ENCODE peak calls at places on chromosomes 4 and X, in eight cellular contexts. One of them, this sample, is unnamed.

GRCh38 chr4:165378763-165379631 is at the start of gene CPE:
- DNase-seq in aorta: peak
- DNase-seq in psoas muscle: peak
- DNase-seq in left lung: peak
- DNase-seq in astrocyte of the spinal cord: peak
- DNase-seq in SK-N-SH: peak
- DNase-seq in HFF-Myc: no peak
- DNase-seq in CD4-positive, CD25-positive, alpha-beta regulatory T cell: peak
- DNase-seq in this sample: peak

GRCh38 chr4:139665079-139665689 is 435 bp upstream of the MGST2 start:
- DNase-seq in aorta: no peak
- DNase-seq in psoas muscle: no peak
- DNase-seq in left lung: no peak
- DNase-seq in astrocyte of the spinal cord: no peak
- DNase-seq in SK-N-SH: no peak
- DNase-seq in HFF-Myc: no peak
- DNase-seq in CD4-positive, CD25-positive, alpha-beta regulatory T cell: no peak
- DNase-seq in this sample: no peak

GRCh38 chr4:88753658-88754431 is 56.2 kb upstream of the NAP1L5 start:
- DNase-seq in aorta: no peak
- DNase-seq in psoas muscle: no peak
- DNase-seq in left lung: no peak
- DNase-seq in astrocyte of the spinal cord: no peak
- DNase-seq in SK-N-SH: no peak
- DNase-seq in HFF-Myc: no peak
- DNase-seq in CD4-positive, CD25-positive, alpha-beta regulatory T cell: no peak
- DNase-seq in this sample: no peak

GRCh38 chr4:80732010-80732409 is 298.5 kb upstream of the BMP3 start:
- DNase-seq in aorta: no peak
- DNase-seq in psoas muscle: no peak
- DNase-seq in left lung: no peak
- DNase-seq in astrocyte of the spinal cord: peak
- DNase-seq in SK-N-SH: no peak
- DNase-seq in HFF-Myc: no peak
- DNase-seq in CD4-positive, CD25-positive, alpha-beta regulatory T cell: no peak
- DNase-seq in this sample: no peak

GRCh38 chr4:165631912-165632311 is 241.1 kb upstream of the TLL1 start:
- DNase-seq in aorta: no peak
- DNase-seq in psoas muscle: no peak
- DNase-seq in left lung: no peak
- DNase-seq in astrocyte of the spinal cord: no peak
- DNase-seq in SK-N-SH: no peak
- DNase-seq in HFF-Myc: no peak
- DNase-seq in CD4-positive, CD25-positive, alpha-beta regulatory T cell: no peak
- DNase-seq in this sample: no peak

GRCh38 chrX:20593836-20594235 is 327.1 kb upstream of the RPS6KA3 start:
- DNase-seq in aorta: no peak
- DNase-seq in psoas muscle: no peak
- DNase-seq in left lung: no peak
- DNase-seq in astrocyte of the spinal cord: no peak
- DNase-seq in SK-N-SH: no peak
- DNase-seq in HFF-Myc: no peak
- DNase-seq in CD4-positive, CD25-positive, alpha-beta regulatory T cell: no peak
- DNase-seq in this sample: no peak

GRCh38 chr4:4852591-4853362 is 6.7 kb upstream of the MSX1 start:
- DNase-seq in aorta: peak
- DNase-seq in psoas muscle: peak
- DNase-seq in left lung: peak
- DNase-seq in astrocyte of the spinal cord: peak
- DNase-seq in SK-N-SH: peak
- DNase-seq in HFF-Myc: no peak
- DNase-seq in CD4-positive, CD25-positive, alpha-beta regulatory T cell: no peak
- DNase-seq in this sample: no peak

GRCh38 chrX:15107367-15107988 is 162.4 kb downstream of the ASB9 start:
- DNase-seq in aorta: no peak
- DNase-seq in psoas muscle: no peak
- DNase-seq in left lung: no peak
- DNase-seq in astrocyte of the spinal cord: no peak
- DNase-seq in SK-N-SH: no peak
- DNase-seq in HFF-Myc: no peak
- DNase-seq in CD4-positive, CD25-positive, alpha-beta regulatory T cell: no peak
- DNase-seq in this sample: no peak

GRCh38 chrX:4268676-4269075 is 555.2 kb upstream of the PRKX start:
- DNase-seq in aorta: no peak
- DNase-seq in psoas muscle: no peak
- DNase-seq in left lung: no peak
- DNase-seq in astrocyte of the spinal cord: no peak
- DNase-seq in SK-N-SH: no peak
- DNase-seq in HFF-Myc: no peak
- DNase-seq in CD4-positive, CD25-positive, alpha-beta regulatory T cell: no peak
- DNase-seq in this sample: no peak

GRCh38 chrX:137166591-137166990 is 132.8 kb upstream of the GPR101 start:
- DNase-seq in aorta: no peak
- DNase-seq in psoas muscle: no peak
- DNase-seq in left lung: no peak
- DNase-seq in astrocyte of the spinal cord: no peak
- DNase-seq in SK-N-SH: peak
- DNase-seq in HFF-Myc: no peak
- DNase-seq in CD4-positive, CD25-positive, alpha-beta regulatory T cell: no peak
- DNase-seq in this sample: no peak

GRCh38 chrX:148133099-148133725 is 152.1 kb downstream of the FMR1NB start:
- DNase-seq in aorta: no peak
- DNase-seq in psoas muscle: no peak
- DNase-seq in left lung: no peak
- DNase-seq in astrocyte of the spinal cord: peak
- DNase-seq in SK-N-SH: no peak
- DNase-seq in HFF-Myc: no peak
- DNase-seq in CD4-positive, CD25-positive, alpha-beta regulatory T cell: peak
- DNase-seq in this sample: no peak

GRCh38 chr4:148557793-148558192 is 115.6 kb upstream of the NR3C2 start:
- DNase-seq in aorta: no peak
- DNase-seq in psoas muscle: no peak
- DNase-seq in left lung: no peak
- DNase-seq in astrocyte of the spinal cord: no peak
- DNase-seq in SK-N-SH: no peak
- DNase-seq in HFF-Myc: no peak
- DNase-seq in CD4-positive, CD25-positive, alpha-beta regulatory T cell: no peak
- DNase-seq in this sample: no peak

GRCh38 chr4:56181140-56181950 is 205.9 kb downstream of the AASDH start:
- DNase-seq in aorta: no peak
- DNase-seq in psoas muscle: no peak
- DNase-seq in left lung: no peak
- DNase-seq in astrocyte of the spinal cord: no peak
- DNase-seq in SK-N-SH: no peak
- DNase-seq in HFF-Myc: peak
- DNase-seq in CD4-positive, CD25-positive, alpha-beta regulatory T cell: no peak
- DNase-seq in this sample: no peak

GRCh38 chr4:84467601-84468000 is 31.5 kb downstream of the NKX6-1 start:
- DNase-seq in aorta: no peak
- DNase-seq in psoas muscle: no peak
- DNase-seq in left lung: no peak
- DNase-seq in astrocyte of the spinal cord: no peak
- DNase-seq in SK-N-SH: no peak
- DNase-seq in HFF-Myc: no peak
- DNase-seq in CD4-positive, CD25-positive, alpha-beta regulatory T cell: no peak
- DNase-seq in this sample: no peak

GRCh38 chr4:77931452-77932135 is 69.0 kb downstream of the MRPL1 start:
- DNase-seq in aorta: no peak
- DNase-seq in psoas muscle: no peak
- DNase-seq in left lung: no peak
- DNase-seq in astrocyte of the spinal cord: peak
- DNase-seq in SK-N-SH: no peak
- DNase-seq in HFF-Myc: no peak
- DNase-seq in CD4-positive, CD25-positive, alpha-beta regulatory T cell: no peak
- DNase-seq in this sample: no peak

GRCh38 chr4:185682236-185682635 is 129.8 kb downstream of the SORBS2 start:
- DNase-seq in aorta: no peak
- DNase-seq in psoas muscle: no peak
- DNase-seq in left lung: no peak
- DNase-seq in astrocyte of the spinal cord: peak
- DNase-seq in SK-N-SH: no peak
- DNase-seq in HFF-Myc: no peak
- DNase-seq in CD4-positive, CD25-positive, alpha-beta regulatory T cell: no peak
- DNase-seq in this sample: no peak

GRCh38 chrX:123960956-123961267 is 594 bp upstream of the STAG2 start:
- DNase-seq in aorta: no peak
- DNase-seq in psoas muscle: no peak
- DNase-seq in left lung: no peak
- DNase-seq in astrocyte of the spinal cord: no peak
- DNase-seq in SK-N-SH: no peak
- DNase-seq in HFF-Myc: no peak
- DNase-seq in CD4-positive, CD25-positive, alpha-beta regulatory T cell: no peak
- DNase-seq in this sample: no peak

GRCh38 chr4:153750197-153750817 is 9.5 kb downstream of the RNF175 start:
- DNase-seq in aorta: no peak
- DNase-seq in psoas muscle: no peak
- DNase-seq in left lung: peak
- DNase-seq in astrocyte of the spinal cord: peak
- DNase-seq in SK-N-SH: peak
- DNase-seq in HFF-Myc: peak
- DNase-seq in CD4-positive, CD25-positive, alpha-beta regulatory T cell: peak
- DNase-seq in this sample: peak

GRCh38 chr4:125658773-125659172 is 344.0 kb downstream of the FAT4 start:
- DNase-seq in aorta: no peak
- DNase-seq in psoas muscle: no peak
- DNase-seq in left lung: no peak
- DNase-seq in astrocyte of the spinal cord: no peak
- DNase-seq in SK-N-SH: no peak
- DNase-seq in HFF-Myc: no peak
- DNase-seq in CD4-positive, CD25-positive, alpha-beta regulatory T cell: no peak
- DNase-seq in this sample: no peak

GRCh38 chr4:101793397-101793796 is 2.9 kb downstream of the BANK1 start:
- DNase-seq in aorta: no peak
- DNase-seq in psoas muscle: no peak
- DNase-seq in left lung: no peak
- DNase-seq in astrocyte of the spinal cord: no peak
- DNase-seq in SK-N-SH: no peak
- DNase-seq in HFF-Myc: no peak
- DNase-seq in CD4-positive, CD25-positive, alpha-beta regulatory T cell: no peak
- DNase-seq in this sample: no peak

GRCh38 chr4:101791189-101791572 is 651 bp downstream of the BANK1 start:
- DNase-seq in aorta: no peak
- DNase-seq in psoas muscle: no peak
- DNase-seq in left lung: peak
- DNase-seq in astrocyte of the spinal cord: no peak
- DNase-seq in SK-N-SH: no peak
- DNase-seq in HFF-Myc: no peak
- DNase-seq in CD4-positive, CD25-positive, alpha-beta regulatory T cell: no peak
- DNase-seq in this sample: no peak

GRCh38 chr4:101790521-101791188 is at the start of gene BANK1:
- DNase-seq in aorta: peak
- DNase-seq in psoas muscle: peak
- DNase-seq in left lung: peak
- DNase-seq in astrocyte of the spinal cord: peak
- DNase-seq in SK-N-SH: peak
- DNase-seq in HFF-Myc: no peak
- DNase-seq in CD4-positive, CD25-positive, alpha-beta regulatory T cell: no peak
- DNase-seq in this sample: peak

GRCh38 chr4:101795704-101796103 is 5.2 kb downstream of the BANK1 start:
- DNase-seq in aorta: no peak
- DNase-seq in psoas muscle: no peak
- DNase-seq in left lung: no peak
- DNase-seq in astrocyte of the spinal cord: no peak
- DNase-seq in SK-N-SH: no peak
- DNase-seq in HFF-Myc: no peak
- DNase-seq in CD4-positive, CD25-positive, alpha-beta regulatory T cell: no peak
- DNase-seq in this sample: no peak

DNA sequence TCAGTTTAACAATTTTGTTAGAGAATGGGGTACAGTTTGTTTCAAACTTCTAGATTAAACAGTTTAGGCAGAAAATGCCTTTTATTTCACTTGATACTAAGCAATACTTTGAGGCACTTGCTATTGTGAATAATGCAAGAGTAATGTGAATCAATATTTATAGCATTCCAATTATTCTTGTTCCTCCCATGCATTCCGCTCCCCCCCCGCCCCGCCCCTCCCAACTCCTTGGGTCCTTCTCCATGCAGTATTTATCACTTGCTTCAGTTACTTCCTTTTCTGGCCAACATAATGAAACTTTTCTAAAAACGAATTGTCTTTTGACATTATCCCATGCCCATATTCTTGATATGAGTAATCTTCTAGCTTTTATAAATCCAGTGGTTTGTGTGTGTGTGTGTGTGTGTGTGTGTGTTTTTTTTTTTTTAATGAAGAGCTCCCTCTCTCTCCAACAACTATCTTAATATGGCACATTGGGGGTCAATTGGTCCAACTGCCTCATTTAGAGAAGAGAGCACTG is 1.6 kb downstream of the BANK1 start:
- DNase-seq in aorta: no peak
- DNase-seq in psoas muscle: no peak
- DNase-seq in left lung: no peak
- DNase-seq in astrocyte of the spinal cord: no peak
- DNase-seq in SK-N-SH: no peak
- DNase-seq in HFF-Myc: no peak
- DNase-seq in CD4-positive, CD25-positive, alpha-beta regulatory T cell: no peak
- DNase-seq in this sample: no peak
- H3K4me3 ChIP-seq in aorta: no peak
- H3K4me3 ChIP-seq in psoas muscle: no peak
- H3K4me3 ChIP-seq in left lung: no peak
- H3K4me3 ChIP-seq in astrocyte of the spinal cord: no peak
- H3K4me3 ChIP-seq in SK-N-SH: no peak
- H3K4me3 ChIP-seq in HFF-Myc: no peak
- H3K4me3 ChIP-seq in CD4-positive, CD25-positive, alpha-beta regulatory T cell: no peak
- H3K4me3 ChIP-seq in this sample: no peak

GRCh38 chrX:111395132-111395531 is 16.9 kb downstream of the DCX start:
- DNase-seq in aorta: no peak
- DNase-seq in psoas muscle: no peak
- DNase-seq in left lung: no peak
- DNase-seq in astrocyte of the spinal cord: no peak
- DNase-seq in SK-N-SH: no peak
- DNase-seq in HFF-Myc: no peak
- DNase-seq in CD4-positive, CD25-positive, alpha-beta regulatory T cell: no peak
- DNase-seq in this sample: no peak
- H3K4me3 ChIP-seq in aorta: no peak
- H3K4me3 ChIP-seq in psoas muscle: no peak
- H3K4me3 ChIP-seq in left lung: no peak
- H3K4me3 ChIP-seq in astrocyte of the spinal cord: no peak
- H3K4me3 ChIP-seq in SK-N-SH: no peak
- H3K4me3 ChIP-seq in HFF-Myc: no peak
- H3K4me3 ChIP-seq in CD4-positive, CD25-positive, alpha-beta regulatory T cell: no peak
- H3K4me3 ChIP-seq in this sample: no peak

GRCh38 chrX:111387470-111387869 is 24.5 kb downstream of the DCX start:
- DNase-seq in aorta: no peak
- DNase-seq in psoas muscle: no peak
- DNase-seq in left lung: no peak
- DNase-seq in astrocyte of the spinal cord: no peak
- DNase-seq in SK-N-SH: no peak
- DNase-seq in HFF-Myc: no peak
- DNase-seq in CD4-positive, CD25-positive, alpha-beta regulatory T cell: no peak
- DNase-seq in this sample: no peak
- H3K4me3 ChIP-seq in aorta: no peak
- H3K4me3 ChIP-seq in psoas muscle: no peak
- H3K4me3 ChIP-seq in left lung: no peak
- H3K4me3 ChIP-seq in astrocyte of the spinal cord: no peak
- H3K4me3 ChIP-seq in SK-N-SH: no peak
- H3K4me3 ChIP-seq in HFF-Myc: no peak
- H3K4me3 ChIP-seq in CD4-positive, CD25-positive, alpha-beta regulatory T cell: no peak
- H3K4me3 ChIP-seq in this sample: no peak

DNA sequence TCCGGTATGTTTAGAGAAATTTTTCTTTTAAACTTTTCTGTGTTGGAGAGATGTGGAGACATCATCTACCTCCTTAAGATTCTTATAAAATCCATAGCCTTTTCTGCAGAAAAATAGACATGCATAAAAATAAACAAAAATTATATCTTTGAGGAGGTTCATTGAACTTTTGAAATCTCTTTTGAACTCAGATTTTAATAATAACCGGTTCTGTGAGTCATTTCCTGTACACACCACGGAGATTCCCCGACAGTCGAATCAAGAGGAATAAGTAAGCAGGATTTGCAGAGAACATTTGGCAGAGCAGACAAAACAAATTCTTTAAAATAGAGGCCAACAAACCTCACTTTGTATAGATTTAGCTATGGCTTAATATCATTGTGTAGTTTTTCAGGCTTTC is 918.7 kb upstream of the POU3F4 start:
- DNase-seq in aorta: no peak
- DNase-seq in psoas muscle: no peak
- DNase-seq in left lung: no peak
- DNase-seq in astrocyte of the spinal cord: peak
- DNase-seq in SK-N-SH: no peak
- DNase-seq in HFF-Myc: no peak
- DNase-seq in CD4-positive, CD25-positive, alpha-beta regulatory T cell: no peak
- DNase-seq in this sample: no peak
- H3K4me3 ChIP-seq in aorta: no peak
- H3K4me3 ChIP-seq in psoas muscle: no peak
- H3K4me3 ChIP-seq in left lung: no peak
- H3K4me3 ChIP-seq in astrocyte of the spinal cord: no peak
- H3K4me3 ChIP-seq in SK-N-SH: no peak
- H3K4me3 ChIP-seq in HFF-Myc: no peak
- H3K4me3 ChIP-seq in CD4-positive, CD25-positive, alpha-beta regulatory T cell: no peak
- H3K4me3 ChIP-seq in this sample: no peak